ENCODE peak calls at places on chromosomes 7 and 10, in six cellular contexts. N is left ventricle myocardium superior, K is adrenal gland, F is dorsolateral prefrontal cortex, O is WTC11, T is LoVo. V is an unnamed sample.

GRCh38 chr10:74930962-74931361 is 104.6 kb downstream of the KAT6B start:
- DNase-seq in T (no peak), F (no peak), O (no peak), K (no peak), N (no peak), V (no peak)

GRCh38 chr10:35421553-35422178 is 85.4 kb downstream of the CCNY start:
- DNase-seq in N (no peak), O (no peak), K (peak; percentile 75), F (no peak), T (peak; percentile 46), V (no peak)

GRCh38 chr10:132110713-132111112 is 45.0 kb downstream of the JAKMIP3 start:
- DNase-seq in N (no peak), F (no peak), K (peak; percentile 38), T (no peak), O (peak; percentile 8), V (peak; percentile 0)

GRCh38 chr7:36967387-36967786 is 243.1 kb upstream of the AOAH start:
- DNase-seq in K (peak; percentile 87), F (no peak), N (peak; percentile 36), T (peak; percentile 76), O (peak; percentile 65), V (no peak)

GRCh38 chr7:123718773-123719480 is 29.9 kb downstream of the WASL start:
- DNase-seq in N (no peak), K (no peak), T (no peak), F (no peak), O (no peak), V (no peak)

GRCh38 chr7:7667187-7667586 is 26.6 kb downstream of the UMAD1 start:
- DNase-seq in F (no peak), T (no peak), O (no peak), K (no peak), N (no peak), V (no peak)

GRCh38 chr7:47591655-47592572 is 10.0 kb upstream of the TNS3 start:
- DNase-seq in N (no peak), T (no peak), K (no peak), O (no peak), F (no peak), V (no peak)

GRCh38 chr7:156768698-156769472 is 124.1 kb downstream of the LMBR1 start:
- DNase-seq in T (peak; percentile 37), N (no peak), F (no peak), K (no peak), O (no peak), V (peak; percentile 51)

GRCh38 chr10:48700493-48700892 is 15.8 kb downstream of the WDFY4 start:
- DNase-seq in F (no peak), K (no peak), N (no peak), O (no peak), T (no peak), V (no peak)

GRCh38 chr7:2714636-2715035 is 26.6 kb downstream of the AMZ1 start:
- DNase-seq in O (no peak), F (no peak), N (no peak), T (no peak), K (no peak), V (no peak)

GRCh38 chr10:78547397-78547796 is 513.7 kb downstream of the RPS24 start:
- DNase-seq in K (no peak), T (no peak), N (no peak), F (no peak), O (no peak), V (peak; percentile 18)

GRCh38 chr10:115956225-115957009 is 316.6 kb downstream of the GFRA1 start:
- DNase-seq in K (no peak), F (no peak), O (no peak), N (no peak), T (no peak), V (no peak)